ENCODE peak calls at places on chromosomes 7 and 10, in ten cellular contexts. F is germinal center; T is NCI-H2081; K is NCI-H1417; W is ovary; X is NCI-H69; V is left ventricle myocardium inferior; P is heart right ventricle; U is naive thymus-derived CD8-positive, alpha-beta T cell; B is esophagus squamous epithelium. Y is an unnamed sample.

GRCh38 chr7:75937958-75938786 is 23.2 kb downstream of the POR start:
- DNase-seq in K (no peak), W (peak; percentile 38), V (peak; percentile 67), P (peak; percentile 75), T (no peak), U (no peak), F (no peak), X (peak; percentile 54), B (no peak), Y (no peak)

GRCh38 chr7:149220534-149220933 is 18.9 kb upstream of the ZNF212 start:
- DNase-seq in T (no peak), U (no peak), V (no peak), W (no peak), B (no peak), F (no peak), X (no peak), P (no peak), K (no peak), Y (no peak)

GRCh38 chr10:52571516-52572182 is 200.9 kb downstream of the MBL2 start:
- DNase-seq in K (no peak), T (no peak), B (no peak), U (no peak), V (no peak), W (no peak), P (no peak), X (no peak), F (no peak), Y (no peak)

GRCh38 chr10:63767512-63767911 is 246.3 kb downstream of the REEP3 start:
- DNase-seq in B (no peak), W (no peak), V (no peak), T (no peak), P (no peak), K (no peak), U (no peak), X (peak; percentile 11), F (no peak), Y (no peak)

GRCh38 chr10:77737608-77738007 is 100.0 kb upstream of the KCNMA1 start:
- DNase-seq in B (no peak), U (no peak), F (no peak), K (no peak), X (no peak), V (no peak), P (no peak), T (no peak), W (no peak), Y (no peak)

GRCh38 chr10:60182691-60183090 is 207.0 kb downstream of the ANK3 start:
- DNase-seq in B (no peak), V (no peak), K (no peak), F (no peak), T (no peak), W (no peak), X (no peak), U (no peak), P (no peak), Y (no peak)

GRCh38 chr10:72259491-72260214 is 14.1 kb upstream of the DDIT4 start:
- DNase-seq in U (no peak), V (no peak), W (no peak), X (peak; percentile 83), P (no peak), B (no peak), T (no peak), F (peak; percentile 36), K (peak; percentile 24), Y (no peak)

GRCh38 chr7:112422842-112423496 is 27.3 kb upstream of the IFRD1 start:
- DNase-seq in K (peak; percentile 55), T (peak; percentile 23), W (peak; percentile 81), B (no peak), P (peak; percentile 63), F (no peak), X (peak; percentile 97), V (peak; percentile 74), U (no peak), Y (no peak)

GRCh38 chr7:150361402-150361801 is 7.2 kb upstream of the REPIN1 start:
- DNase-seq in T (no peak), K (no peak), F (no peak), U (no peak), V (no peak), X (no peak), B (no peak), P (no peak), W (no peak), Y (no peak)

GRCh38 chr7:79293655-79294142 is 159.8 kb downstream of the MAGI2 start:
- DNase-seq in U (no peak), K (peak; percentile 36), P (no peak), T (no peak), X (peak; percentile 98), W (no peak), V (no peak), F (no peak), B (no peak), Y (no peak)

GRCh38 chr10:79017882-79018550 is 50.8 kb upstream of the ZMIZ1 start:
- DNase-seq in W (no peak), V (no peak), F (no peak), B (no peak), P (no peak), U (no peak), X (no peak), K (no peak), T (no peak), Y (no peak)

GRCh38 chr7:98785929-98786571 is 83.8 kb downstream of the TMEM130 start:
- DNase-seq in F (no peak), K (no peak), B (no peak), X (no peak), U (no peak), P (no peak), V (no peak), T (no peak), W (no peak), Y (no peak)

GRCh38 chr10:51170518-51171245 is 96.4 kb downstream of the PRKG1 start:
- DNase-seq in X (no peak), P (no peak), W (no peak), V (no peak), T (no peak), B (no peak), F (no peak), K (no peak), U (no peak), Y (no peak)

GRCh38 chr7:156378806-156379205 is 261.8 kb upstream of the RNF32 start:
- DNase-seq in T (no peak), X (no peak), P (no peak), B (no peak), F (no peak), U (no peak), K (no peak), W (no peak), V (no peak), Y (no peak)

GRCh38 chr7:105723582-105723981 is 142.3 kb upstream of the EFCAB10 start:
- DNase-seq in F (no peak), W (peak; percentile 30), X (no peak), T (no peak), V (no peak), U (no peak), K (peak; percentile 21), P (no peak), B (no peak), Y (no peak)

GRCh38 chr7:38223311-38223710 is 45.3 kb downstream of the STARD3NL start:
- DNase-seq in K (no peak), P (no peak), T (no peak), W (no peak), X (no peak), B (no peak), U (no peak), V (no peak), F (no peak), Y (no peak)

GRCh38 chr10:98267894-98268693 is at the start of gene LOXL4:
- DNase-seq in P (no peak), T (no peak), B (no peak), W (peak; percentile 63), U (no peak), X (peak; percentile 81), V (no peak), F (peak; percentile 51), K (peak; percentile 74), Y (no peak)

GRCh38 chr7:105454921-105455320 is 66.2 kb upstream of the SRPK2 start:
- DNase-seq in X (no peak), V (no peak), W (no peak), B (no peak), T (no peak), P (no peak), K (no peak), U (no peak), F (no peak), Y (no peak)

GRCh38 chr7:37977243-37977642 is 56.8 kb downstream of the EPDR1 start:
- DNase-seq in F (no peak), T (no peak), B (no peak), K (no peak), U (no peak), W (no peak), V (no peak), X (no peak), P (no peak), Y (no peak)

GRCh38 chr7:5093948-5094347 is 48.3 kb downstream of the RBAK start:
- DNase-seq in W (no peak), P (no peak), X (no peak), K (no peak), B (no peak), U (no peak), V (no peak), T (no peak), F (no peak), Y (no peak)

GRCh38 chr7:103685646-103686418 is 239.8 kb upstream of the SLC26A5 start:
- DNase-seq in U (no peak), F (no peak), P (no peak), V (no peak), B (no peak), W (no peak), X (peak; percentile 83), T (no peak), K (no peak), Y (no peak)

GRCh38 chr10:91389636-91390512 is 20.3 kb upstream of the HECTD2 start:
- DNase-seq in B (no peak), V (no peak), K (no peak), U (peak; percentile 46), F (peak; percentile 33), W (no peak), X (peak; percentile 70), P (peak; percentile 9), T (peak; percentile 61), Y (no peak)

Y was measured in GM18507.